ENCODE peak calls at places on chromosomes 13 and 19, in six cellular contexts. Q is tibial nerve, C is endothelial cell, R is hepatocyte, V is glutamatergic neuron, K is left lung. P is an unnamed sample.

GRCh38 chr13:103573446-103573845 is 507.2 kb upstream of the SLC10A2 start:
- DNase-seq in R (no peak), Q (no peak), V (no peak), K (no peak), C (no peak), P (no peak)

GRCh38 chr13:90185734-90186133 is 1161.8 kb upstream of the MIR17HG start:
- DNase-seq in K (no peak), C (no peak), Q (no peak), R (no peak), V (no peak), P (no peak)

GRCh38 chr13:85806553-85807175 is 7.4 kb upstream of the SLITRK6 start:
- DNase-seq in K (no peak), V (no peak), R (peak), Q (no peak), C (no peak), P (peak)

GRCh38 chr13:79481685-79482052 is 714 bp downstream of the NDFIP2 start:
- DNase-seq in V (no peak), K (no peak), C (no peak), Q (no peak), R (peak), P (no peak)

GRCh38 chr19:12994701-12995595 is at the start of gene NFIX:
- DNase-seq in V (no peak), R (peak), Q (peak), C (peak), K (peak), P (peak)

GRCh38 chr19:13872695-13873389 is 4.1 kb upstream of the NANOS3 start:
- DNase-seq in R (peak), K (no peak), V (no peak), Q (no peak), C (peak), P (peak)

GRCh38 chr19:39362682-39363657 is 20.7 kb downstream of the SAMD4B start:
- DNase-seq in V (no peak), K (no peak), R (no peak), C (no peak), Q (no peak), P (no peak)

GRCh38 chr13:106523566-106523965 is 11.9 kb downstream of the EFNB2 start:
- DNase-seq in Q (no peak), K (no peak), C (no peak), V (no peak), R (no peak), P (no peak)

GRCh38 chr19:19600793-19601346 is 17.6 kb downstream of the PBX4 start:
- DNase-seq in C (no peak), R (no peak), V (no peak), K (no peak), Q (no peak), P (no peak)

GRCh38 chr13:87677334-87678234 is 6.4 kb downstream of the SLITRK5 start:
- DNase-seq in C (peak), Q (no peak), V (peak), K (no peak), R (peak), P (peak)

GRCh38 chr19:50725932-50726230 is 2.7 kb downstream of the CLEC11A start:
- DNase-seq in R (no peak), Q (no peak), C (no peak), V (no peak), K (no peak), P (no peak)

GRCh38 chr19:50723069-50723468 is at the start of gene CLEC11A:
- DNase-seq in C (no peak), R (peak), V (no peak), K (peak), Q (peak), P (peak)

GRCh38 chr19:50724522-50725217 is 1.5 kb downstream of the CLEC11A start:
- DNase-seq in Q (peak), C (peak), R (peak), K (peak), V (peak), P (peak)

GRCh38 chr19:50723735-50724521 is 764 bp downstream of the CLEC11A start:
- DNase-seq in R (no peak), V (no peak), C (no peak), Q (no peak), K (no peak), P (no peak)

GRCh38 chr19:50725218-50725931 is 2.2 kb downstream of the CLEC11A start:
- DNase-seq in V (no peak), Q (no peak), C (no peak), R (no peak), K (no peak), P (no peak)
- TF ChIP-seq CTCF in V (no peak), Q (no peak), C (no peak), R (no peak), K (no peak), P (no peak)

DNA sequence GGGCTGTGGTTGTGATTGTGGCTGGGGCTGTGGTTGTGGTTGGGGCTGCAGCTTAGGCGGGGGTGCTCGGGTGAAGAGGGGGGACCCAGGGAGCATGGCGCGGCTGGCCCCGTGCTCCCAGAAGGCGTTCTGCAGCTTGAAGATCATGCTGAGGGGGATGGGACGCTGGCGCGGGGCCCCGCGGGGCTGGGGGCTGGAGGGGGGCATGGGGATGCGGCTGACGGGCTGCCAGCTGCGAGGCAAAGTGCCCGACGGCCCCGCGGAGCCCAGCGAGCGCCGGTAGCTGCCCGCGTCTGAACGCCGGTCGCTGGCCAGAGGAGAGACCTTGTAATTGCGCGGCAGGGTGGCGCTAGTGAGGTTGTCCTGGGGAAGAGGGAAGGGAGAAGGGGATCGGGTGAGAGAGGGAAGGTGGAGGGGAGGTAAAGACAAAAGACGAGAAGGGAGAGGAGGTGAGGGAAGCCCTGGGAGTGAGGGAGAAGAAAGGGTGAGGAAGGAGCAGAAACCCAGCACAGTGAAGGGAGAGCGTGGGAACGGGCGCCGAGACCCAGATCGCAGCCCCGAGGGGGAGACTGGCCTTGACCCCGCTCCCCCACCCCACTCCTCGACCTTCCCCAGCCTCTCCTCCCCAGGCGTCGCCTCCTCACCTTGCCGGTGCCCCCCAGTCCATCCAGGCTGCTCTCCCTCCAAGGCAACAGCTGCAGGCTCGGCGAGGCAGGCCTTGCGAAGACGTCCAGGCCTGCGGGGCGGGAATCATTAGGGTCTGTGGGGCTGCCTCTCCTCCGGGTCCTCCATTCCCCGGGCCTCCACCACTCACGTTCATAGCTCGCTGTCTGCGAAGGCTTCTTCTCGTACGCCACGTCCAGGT is 9.1 kb downstream of the PPP1R13L start:
- DNase-seq in K (no peak), C (peak), R (no peak), Q (no peak), V (peak), P (peak)
- TF ChIP-seq CTCF in K (no peak), C (no peak), R (no peak), Q (no peak), V (no peak), P (no peak)

GRCh38 chr13:25214371-25215252 is 42.5 kb upstream of the AMER2 start:
- DNase-seq in Q (peak), K (no peak), V (no peak), C (no peak), R (no peak), P (no peak)
- TF ChIP-seq CTCF in Q (no peak), K (no peak), V (no peak), C (no peak), R (no peak), P (no peak)

GRCh38 chr13:38753878-38754277 is 67.0 kb downstream of the FREM2 start:
- DNase-seq in Q (no peak), C (no peak), V (no peak), R (no peak), K (no peak), P (no peak)

GRCh38 chr13:38759390-38759789 is 72.5 kb downstream of the FREM2 start:
- DNase-seq in V (no peak), Q (no peak), K (no peak), R (no peak), C (no peak), P (no peak)

GRCh38 chr13:38763446-38764381 is 76.8 kb downstream of the FREM2 start:
- DNase-seq in Q (no peak), R (peak), C (peak), V (no peak), K (no peak), P (peak)

GRCh38 chr13:38755792-38756191 is 68.9 kb downstream of the FREM2 start:
- DNase-seq in K (no peak), V (peak), C (no peak), R (no peak), Q (no peak), P (no peak)

GRCh38 chr13:38758278-38758677 is 71.4 kb downstream of the FREM2 start:
- DNase-seq in K (no peak), Q (no peak), R (no peak), V (no peak), C (no peak), P (no peak)
- TF ChIP-seq CTCF in K (no peak), Q (no peak), R (no peak), V (no peak), C (no peak), P (no peak)

DNA sequence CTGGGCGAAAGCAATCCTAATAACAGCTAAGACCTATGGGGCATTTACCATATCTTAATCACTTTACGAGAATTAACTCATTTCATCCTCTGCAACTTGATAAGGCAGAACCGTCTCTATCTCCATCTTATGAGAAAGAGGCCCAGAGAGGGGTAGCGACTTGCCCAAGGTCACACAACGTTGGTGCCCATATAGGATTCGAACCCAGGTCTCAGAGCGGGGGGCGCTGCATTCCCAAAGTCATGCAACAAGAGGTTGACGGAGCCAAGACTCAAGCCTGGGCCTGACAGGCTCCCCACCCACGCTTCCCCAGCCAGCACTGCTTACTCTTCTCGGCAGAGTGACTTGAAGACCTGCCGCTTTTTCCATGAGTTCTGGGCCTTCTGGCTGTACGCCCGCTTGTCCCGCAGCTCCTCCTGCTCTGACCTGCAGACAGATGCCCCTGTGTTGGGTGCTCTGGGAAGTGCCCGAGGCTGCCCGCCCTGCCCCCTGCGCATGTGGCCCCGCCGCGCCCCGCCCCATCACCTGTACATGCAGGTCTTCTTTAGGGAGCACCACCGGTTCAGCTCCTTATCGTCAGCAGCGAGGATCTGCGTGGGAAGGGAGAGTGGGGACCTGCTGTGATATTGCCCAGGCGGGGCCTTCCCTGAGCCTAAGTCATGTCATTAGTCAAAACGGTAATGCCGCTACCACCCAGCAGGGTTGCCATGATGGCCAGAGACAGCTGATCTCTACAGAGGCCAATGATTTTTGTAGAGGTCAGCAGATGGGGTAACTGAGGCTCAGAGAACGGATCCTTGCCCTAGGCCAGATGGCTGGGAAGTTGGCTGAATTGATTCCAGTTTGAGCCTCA is 10.8 kb downstream of the KRI1 start:
- DNase-seq in Q (no peak), V (no peak), C (no peak), R (no peak), K (no peak), P (no peak)
- TF ChIP-seq CTCF in Q (no peak), V (peak), C (no peak), R (no peak), K (no peak), P (no peak)

GRCh38 chr13:26867451-26868067 is 107.0 kb upstream of the GPR12 start:
- DNase-seq in V (no peak), C (peak), Q (no peak), K (no peak), R (peak), P (peak)

GRCh38 chr13:26873174-26873698 is 112.7 kb upstream of the GPR12 start:
- DNase-seq in R (no peak), C (no peak), K (no peak), Q (no peak), V (no peak), P (no peak)

GRCh38 chr13:26878465-26878864 is 117.9 kb upstream of the GPR12 start:
- DNase-seq in C (no peak), K (no peak), R (no peak), Q (no peak), V (no peak), P (no peak)

GRCh38 chr13:26872444-26873173 is 112.0 kb upstream of the GPR12 start:
- DNase-seq in Q (no peak), R (peak), V (peak), C (peak), K (no peak), P (peak)
- TF ChIP-seq CTCF in Q (peak), R (peak), V (peak), C (peak), K (peak), P (peak)

GRCh38 chr13:52033039-52033438 is 8.5 kb downstream of the UTP14C start:
- DNase-seq in R (no peak), K (no peak), C (no peak), V (no peak), Q (no peak), P (no peak)
- TF ChIP-seq CTCF in R (no peak), K (no peak), C (no peak), V (no peak), Q (no peak), P (no peak)

DNA sequence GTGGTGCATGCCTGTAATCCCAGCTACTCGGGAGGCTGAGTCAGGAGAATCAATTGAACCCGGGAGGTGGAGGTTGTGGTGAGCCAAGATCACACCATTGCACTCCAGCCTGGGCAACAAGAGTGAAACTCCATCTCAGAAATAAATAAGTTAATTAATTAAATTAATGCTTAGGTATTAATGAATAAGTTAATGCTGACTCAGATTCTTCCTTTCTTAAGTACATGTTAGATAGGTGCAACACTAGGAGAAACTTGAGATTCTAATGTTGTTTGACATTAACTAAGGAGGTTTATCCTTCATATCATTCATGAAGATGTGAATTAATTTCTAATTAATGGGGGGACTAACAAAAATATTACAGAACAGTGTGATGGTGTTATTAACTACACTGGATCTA is 812.6 kb upstream of the SPRY2 start:
- DNase-seq in Q (no peak), R (no peak), K (no peak), V (no peak), C (no peak), P (no peak)
- TF ChIP-seq CTCF in Q (no peak), R (no peak), K (no peak), V (no peak), C (no peak), P (no peak)

GRCh38 chr19:4923379-4923747 is 14.1 kb downstream of the UHRF1 start:
- DNase-seq in V (no peak), K (no peak), R (no peak), Q (no peak), C (no peak), P (no peak)
- TF ChIP-seq CTCF in V (no peak), K (no peak), R (no peak), Q (no peak), C (no peak), P (no peak)

DNA sequence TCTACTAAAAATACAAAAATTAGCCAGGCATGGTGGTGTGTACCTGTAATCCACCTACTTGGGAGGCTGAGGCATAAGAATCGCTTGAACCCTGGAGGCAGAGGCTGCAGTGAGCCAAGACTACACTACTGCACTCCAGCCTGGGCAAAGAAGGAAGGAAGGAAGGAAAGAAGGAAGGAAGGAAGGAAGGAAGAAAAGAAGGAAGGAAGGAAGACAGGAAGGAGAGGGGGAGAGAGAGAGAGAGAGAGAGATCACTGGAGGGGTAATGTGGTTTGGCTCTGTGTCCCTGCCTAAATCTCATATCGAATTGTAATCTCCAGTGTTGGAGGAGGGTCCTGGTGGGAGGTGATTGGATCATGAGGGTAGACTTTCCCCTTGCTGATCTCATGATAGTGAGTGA is 165.5 kb downstream of the KCTD15 start:
- DNase-seq in Q (no peak), V (no peak), C (no peak), R (no peak), K (no peak), P (no peak)
- TF ChIP-seq CTCF in Q (no peak), V (no peak), C (no peak), R (no peak), K (no peak), P (no peak)